ENCODE peak calls at places on chromosomes 11 and 22, in five cellular contexts. L is ovary, T is heart right ventricle, Z is A549, Y is mammary epithelial cell. P is an unnamed sample. For H3K4me1, the result is how much of the 10 kb centered on the place peaks cover.

GRCh38 chr11:10784229-10785145 is 24.2 kb downstream of the EIF4G2 start:
- DNase-seq in L (no peak), T (peak), Z (no peak), Y (no peak), P (no peak)

GRCh38 chr11:134261626-134262488 is 8.5 kb downstream of the ACAD8 start:
- DNase-seq in L (no peak), T (no peak), Z (peak), Y (no peak), P (no peak)

GRCh38 chr11:31641477-31642062 is 132.0 kb downstream of the ELP4 start:
- DNase-seq in L (no peak), T (peak), Z (peak), Y (no peak), P (peak)

GRCh38 chr11:35388054-35388453 is 31.3 kb downstream of the SLC1A2 start:
- DNase-seq in L (no peak), T (no peak), Z (no peak), Y (no peak), P (no peak)

GRCh38 chr11:122785156-122785605 is 53.1 kb upstream of the CRTAM start:
- DNase-seq in L (no peak), T (no peak), Z (no peak), Y (no peak), P (peak)

GRCh38 chr11:12802418-12803085 is 128.3 kb downstream of the TEAD1 start:
- DNase-seq in L (peak), T (peak), Z (peak), Y (peak), P (peak)

GRCh38 chr11:29159552-29160465 is 857.0 kb downstream of the KCNA4 start:
- DNase-seq in L (no peak), T (no peak), Z (peak), Y (peak), P (peak)

GRCh38 chr11:40029406-40029805 is 1430.0 kb downstream of the LRRC4C start:
- DNase-seq in L (no peak), T (no peak), Z (no peak), Y (no peak), P (no peak)

GRCh38 chr11:28962492-28962891 is 854.3 kb downstream of the METTL15 start:
- DNase-seq in L (no peak), T (no peak), Z (no peak), Y (peak), P (no peak)

DNA sequence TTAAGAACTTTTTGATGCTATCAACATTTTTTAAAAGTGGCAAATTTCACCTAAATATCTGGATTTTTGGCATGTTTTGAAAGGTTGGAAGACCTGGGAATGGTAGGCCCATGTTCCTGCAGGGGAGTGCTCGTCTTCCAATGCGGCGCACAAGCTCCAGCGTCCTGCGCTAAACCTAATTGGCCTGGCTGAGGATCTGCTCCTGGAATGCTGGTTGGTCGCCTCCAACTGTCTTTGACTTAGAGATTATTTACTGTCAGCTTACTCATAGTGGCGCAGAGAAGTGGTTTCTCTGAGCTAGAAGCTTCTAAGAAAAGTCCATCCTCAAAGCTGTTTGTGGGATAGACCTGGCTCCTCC is 615 bp upstream of the LIMK2 start:
- DNase-seq in L (no peak), T (no peak), Z (no peak), Y (no peak), P (no peak)
- H3K27ac ChIP-seq in L (no peak), T (peak), Z (peak), Y (no peak), P (peak)

GRCh38 chr22:39237276-39238123 is 7.3 kb downstream of the PDGFB start:
- DNase-seq in L (no peak), T (no peak), Z (no peak), Y (no peak), P (no peak)

GRCh38 chr22:39239561-39240423 is 5.0 kb downstream of the PDGFB start:
- DNase-seq in L (no peak), T (no peak), Z (no peak), Y (peak), P (no peak)

GRCh38 chr22:39238124-39238466 is 6.7 kb downstream of the PDGFB start:
- DNase-seq in L (no peak), T (no peak), Z (no peak), Y (no peak), P (no peak)

GRCh38 chr22:39238966-39239510 is 5.7 kb downstream of the PDGFB start:
- DNase-seq in L (no peak), T (no peak), Z (no peak), Y (no peak), P (no peak)

DNA sequence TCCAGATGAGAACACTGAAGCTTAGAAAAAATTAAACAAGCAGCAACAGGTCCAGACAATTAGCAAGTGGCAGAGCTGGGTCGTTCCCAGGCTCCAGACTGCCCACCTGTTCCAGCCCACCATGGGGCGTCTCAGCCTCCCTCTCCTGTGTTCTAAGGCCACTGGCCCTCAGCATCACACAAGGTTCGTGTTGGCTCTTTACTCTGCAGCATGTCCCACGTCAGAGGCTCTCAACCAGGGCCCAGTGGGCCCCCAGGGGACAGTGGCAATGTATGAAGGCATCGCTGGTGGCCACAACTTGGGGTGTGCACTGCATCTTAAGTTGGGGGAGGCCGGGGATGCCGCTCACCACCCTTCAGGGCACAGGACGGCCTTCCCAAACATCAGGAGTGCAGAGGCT is 6.2 kb downstream of the PDGFB start:
- DNase-seq in L (no peak), T (no peak), Z (no peak), Y (no peak), P (no peak)
- H3K4me1 ChIP-seq in L (under half), T (half or more), Z (under half), Y (under half), P (under half)

GRCh38 chr11:103659138-103659734 is 377.2 kb upstream of the DDI1 start:
- DNase-seq in L (no peak), T (no peak), Z (peak), Y (peak), P (no peak)
- TF ChIP-seq CTCF in L (no peak), T (no peak), Z (no peak), Y (peak), P (no peak)

GRCh38 chr11:71453021-71453910 is at the start of gene NADSYN1:
- DNase-seq in L (peak), T (peak), Z (peak), Y (peak), P (peak)

GRCh38 chr11:71453911-71454304 is 905 bp downstream of the NADSYN1 start:
- DNase-seq in L (no peak), T (no peak), Z (no peak), Y (peak), P (no peak)

GRCh38 chr11:71450507-71450906 is 2.3 kb upstream of the DHCR7 start:
- DNase-seq in L (no peak), T (no peak), Z (no peak), Y (no peak), P (no peak)

GRCh38 chr11:71451596-71452353 is 1.2 kb upstream of the NADSYN1 start:
- DNase-seq in L (no peak), T (no peak), Z (no peak), Y (no peak), P (peak)

GRCh38 chr11:71452354-71453020 is 516 bp upstream of the NADSYN1 start:
- DNase-seq in L (no peak), T (peak), Z (no peak), Y (no peak), P (peak)
- H3K27ac ChIP-seq in L (peak), T (peak), Z (peak), Y (peak), P (peak)

DNA sequence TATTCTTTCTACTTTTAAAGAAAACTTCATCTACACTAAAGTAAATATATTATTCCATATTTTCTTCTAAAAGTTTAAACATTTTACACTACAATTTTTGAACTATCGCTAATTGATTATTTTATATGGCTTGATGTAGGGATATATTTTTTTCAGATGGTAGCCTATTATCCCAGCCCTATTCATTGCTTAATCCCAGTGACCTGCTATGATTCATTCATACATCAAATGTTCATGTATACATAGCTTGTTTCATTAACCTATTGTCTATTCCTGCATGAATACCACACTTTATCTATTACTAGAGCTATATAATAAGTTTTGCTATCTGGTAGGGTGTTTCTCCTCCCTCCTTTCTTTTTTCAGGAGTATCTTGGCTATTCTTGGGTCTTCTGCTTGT is 5.0 kb upstream of the ROBO4 start:
- DNase-seq in L (no peak), T (no peak), Z (no peak), Y (peak), P (no peak)
- H3K4me1 ChIP-seq in L (under half), T (under half), Z (under half), Y (under half), P (under half)

GRCh38 chr11:43359432-43359818 is 705 bp downstream of the TTC17 start:
- DNase-seq in L (no peak), T (no peak), Z (peak), Y (peak), P (no peak)
- TF ChIP-seq CTCF in L (no peak), T (no peak), Z (no peak), Y (no peak), P (no peak)

P was measured in adrenal gland.